ENCODE peak calls at places on chromosomes 11 and 22, in four cellular contexts. U is thyroid gland, M is AG04450, T is progenitor cell of endocrine pancreas. C is an unnamed sample.

GRCh38 chr11:62459080-62459479 is 40.2 kb downstream of the SCGB1A1 start:
- DNase-seq in M (no peak), U (no peak), T (no peak), C (no peak)

GRCh38 chr11:36492724-36493304 is 17.3 kb downstream of the TRAF6 start:
- DNase-seq in U (no peak), T (no peak), M (no peak), C (peak)

GRCh38 chr11:119000906-119001305 is 3.0 kb downstream of the CENATAC start:
- DNase-seq in U (no peak), M (no peak), T (no peak), C (no peak)

GRCh38 chr11:20443596-20443995 is 56.1 kb downstream of the PRMT3 start:
- DNase-seq in M (no peak), U (no peak), T (no peak), C (no peak)

GRCh38 chr11:107331728-107332127 is 125.9 kb downstream of the CWF19L2 start:
- DNase-seq in U (no peak), T (no peak), M (no peak), C (no peak)

GRCh38 chr11:44167047-44167446 is 71.6 kb downstream of the EXT2 start:
- DNase-seq in M (no peak), U (no peak), T (no peak), C (no peak)

GRCh38 chr22:46012182-46012880 is 35.4 kb upstream of the WNT7B start:
- DNase-seq in T (no peak), U (no peak), M (no peak), C (no peak)

GRCh38 chr22:26308467-26308866 is 120.6 kb upstream of the ASPHD2 start:
- DNase-seq in T (no peak), U (no peak), M (no peak), C (no peak)

GRCh38 chr22:50498322-50498861 is 9.1 kb downstream of the LMF2 start:
- DNase-seq in T (no peak), U (peak), M (peak), C (peak)

GRCh38 chr11:118908931-118909618 is 16.7 kb downstream of the BCL9L start:
- DNase-seq in T (no peak), M (peak), U (peak), C (no peak)

GRCh38 chr11:61752117-61752924 is at the start of gene MYRF:
- DNase-seq in T (peak), U (peak), M (no peak), C (peak)

GRCh38 chr11:86068138-86068861 is 584 bp downstream of the PICALM start:
- DNase-seq in M (no peak), T (peak), U (peak), C (peak)

GRCh38 chr22:30219668-30220278 is 26.8 kb downstream of the LIF start:
- DNase-seq in U (no peak), T (no peak), M (no peak), C (no peak)

GRCh38 chr22:30217698-30218565 is 28.6 kb downstream of the LIF start:
- DNase-seq in M (no peak), T (no peak), U (no peak), C (no peak)

GRCh38 chr22:30221121-30221992 is 25.2 kb downstream of the LIF start:
- DNase-seq in U (no peak), M (no peak), T (no peak), C (no peak)

GRCh38 chr22:30220338-30221009 is 26.1 kb downstream of the LIF start:
- DNase-seq in U (no peak), M (no peak), T (no peak), C (no peak)

DNA sequence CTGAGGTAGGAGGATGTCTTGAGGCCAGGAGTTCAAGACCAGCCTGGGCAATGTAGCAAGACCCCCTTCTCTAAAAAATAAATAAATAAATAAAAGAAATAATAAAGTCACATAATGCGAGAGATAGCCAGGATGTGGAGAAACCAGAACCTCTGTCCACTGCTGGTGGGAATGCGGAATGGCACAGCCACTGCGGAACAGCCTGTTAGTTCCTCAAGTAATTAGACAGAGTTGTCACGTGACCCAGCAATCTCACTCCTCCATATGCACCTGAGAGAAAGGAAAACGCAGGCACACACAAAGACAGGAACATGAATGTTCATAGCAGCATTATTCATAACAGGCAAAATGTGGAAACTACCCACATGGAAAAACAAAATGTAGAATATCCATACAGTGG is 27.5 kb downstream of the LIF start:
- DNase-seq in T (no peak), M (no peak), U (no peak), C (no peak)
- TF ChIP-seq CTCF in T (peak), M (peak), U (no peak), C (peak)

GRCh38 chr11:67311556-67312082 is 8.3 kb downstream of the SSH3 start:
- DNase-seq in U (no peak), T (no peak), M (no peak), C (no peak)
- TF ChIP-seq CTCF in U (no peak), T (no peak), M (no peak), C (peak)

GRCh38 chr22:37827056-37827455 is 3.9 kb downstream of the GALR3 start:
- DNase-seq in U (peak), T (no peak), M (no peak), C (no peak)

GRCh38 chr22:37820350-37820749 is 2.8 kb upstream of the GALR3 start:
- DNase-seq in M (no peak), U (no peak), T (no peak), C (no peak)

GRCh38 chr22:37822079-37822833 is 926 bp upstream of the GALR3 start:
- DNase-seq in T (no peak), U (no peak), M (no peak), C (no peak)

GRCh38 chr22:37823134-37823985 is at the start of gene GALR3:
- DNase-seq in M (no peak), T (no peak), U (no peak), C (no peak)

DNA sequence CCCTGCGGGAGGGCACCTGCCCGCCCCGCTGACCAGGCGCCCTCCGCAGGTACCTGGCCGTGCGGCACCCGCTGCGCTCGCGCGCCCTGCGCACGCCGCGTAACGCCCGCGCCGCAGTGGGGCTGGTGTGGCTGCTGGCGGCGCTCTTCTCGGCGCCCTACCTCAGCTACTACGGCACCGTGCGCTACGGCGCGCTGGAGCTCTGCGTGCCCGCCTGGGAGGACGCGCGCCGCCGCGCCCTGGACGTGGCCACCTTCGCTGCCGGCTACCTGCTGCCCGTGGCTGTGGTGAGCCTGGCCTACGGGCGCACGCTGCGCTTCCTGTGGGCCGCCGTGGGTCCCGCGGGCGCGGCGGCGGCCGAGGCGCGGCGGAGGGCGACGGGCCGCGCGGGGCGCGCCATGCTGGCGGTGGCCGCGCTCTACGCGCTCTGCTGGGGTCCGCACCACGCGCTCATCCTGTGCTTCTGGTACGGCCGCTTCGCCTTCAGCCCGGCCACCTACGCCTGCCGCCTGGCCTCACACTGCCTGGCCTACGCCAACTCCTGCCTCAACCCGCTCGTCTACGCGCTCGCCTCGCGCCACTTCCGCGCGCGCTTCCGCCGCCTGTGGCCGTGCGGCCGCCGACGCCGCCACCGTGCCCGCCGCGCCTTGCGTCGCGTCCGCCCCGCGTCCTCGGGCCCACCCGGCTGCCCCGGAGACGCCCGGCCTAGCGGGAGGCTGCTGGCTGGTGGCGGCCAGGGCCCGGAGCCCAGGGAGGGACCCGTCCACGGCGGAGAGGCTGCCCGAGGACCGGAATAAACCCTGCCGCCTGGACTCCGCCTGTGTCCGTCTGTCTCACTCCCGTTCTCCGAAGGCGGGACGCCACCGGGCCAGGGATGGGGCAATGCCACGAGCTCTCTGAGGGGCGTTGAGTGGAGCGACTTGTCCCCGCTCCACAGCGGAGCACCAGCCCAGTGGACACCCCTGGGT is 1.8 kb downstream of the GALR3 start:
- DNase-seq in U (no peak), T (peak), M (no peak), C (no peak)
- TF ChIP-seq CTCF in U (no peak), T (peak), M (no peak), C (no peak)

GRCh38 chr11:8328231-8328794 is 64.6 kb upstream of the LMO1 start:
- DNase-seq in T (no peak), U (no peak), M (no peak), C (no peak)

GRCh38 chr11:8323161-8323935 is 59.7 kb upstream of the LMO1 start:
- DNase-seq in U (no peak), T (no peak), M (no peak), C (no peak)

GRCh38 chr11:8326337-8326736 is 62.7 kb upstream of the LMO1 start:
- DNase-seq in M (no peak), U (no peak), T (no peak), C (no peak)

GRCh38 chr11:8327761-8328192 is 64.1 kb upstream of the LMO1 start:
- DNase-seq in U (no peak), M (no peak), T (no peak), C (no peak)

GRCh38 chr11:8325905-8326304 is 62.2 kb upstream of the LMO1 start:
- DNase-seq in T (no peak), M (no peak), U (no peak), C (no peak)
- TF ChIP-seq CTCF in T (no peak), M (no peak), U (no peak), C (no peak)

GRCh38 chr11:17563961-17564686 is 17.1 kb downstream of the OTOG start:
- DNase-seq in M (no peak), T (no peak), U (no peak), C (no peak)
- TF ChIP-seq CTCF in M (no peak), T (no peak), U (no peak), C (no peak)

C was measured in neural crest cell.